ENCODE peak calls at places on chromosomes 12 and 14, in eight cellular contexts. One of them, this sample, is unnamed.
A peak's percentile ranks its signal among the peaks of the same experiment; 100 is the strongest.

GRCh38 chr12:46808317-46808716 is 17.5 kb downstream of the SLC38A4 start:
- DNase-seq in astrocyte: no peak
- DNase-seq in spleen: no peak
- DNase-seq in tibial artery: no peak
- DNase-seq in activated B cell treated with CpG ODN at 0.5 μM for 24 hours: no peak
- DNase-seq in choroid plexus epithelial cell: no peak
- DNase-seq in nephron progenitor cell: no peak
- DNase-seq in endothelial cell: no peak
- DNase-seq in this sample: no peak

GRCh38 chr14:94888108-94888507 is 118.2 kb upstream of the GSC start:
- DNase-seq in astrocyte: no peak
- DNase-seq in spleen: peak; percentile 50
- DNase-seq in tibial artery: no peak
- DNase-seq in activated B cell treated with CpG ODN at 0.5 μM for 24 hours: no peak
- DNase-seq in choroid plexus epithelial cell: no peak
- DNase-seq in nephron progenitor cell: no peak
- DNase-seq in endothelial cell: no peak
- DNase-seq in this sample: no peak

GRCh38 chr12:11183009-11183408 is 3.7 kb downstream of the TAS2R42 start:
- DNase-seq in astrocyte: no peak
- DNase-seq in spleen: no peak
- DNase-seq in tibial artery: no peak
- DNase-seq in activated B cell treated with CpG ODN at 0.5 μM for 24 hours: no peak
- DNase-seq in choroid plexus epithelial cell: no peak
- DNase-seq in nephron progenitor cell: no peak
- DNase-seq in endothelial cell: no peak
- DNase-seq in this sample: no peak

GRCh38 chr12:106433055-106433454 is 75.5 kb downstream of the POLR3B start:
- DNase-seq in astrocyte: no peak
- DNase-seq in spleen: no peak
- DNase-seq in tibial artery: no peak
- DNase-seq in activated B cell treated with CpG ODN at 0.5 μM for 24 hours: no peak
- DNase-seq in choroid plexus epithelial cell: no peak
- DNase-seq in nephron progenitor cell: no peak
- DNase-seq in endothelial cell: no peak
- DNase-seq in this sample: no peak

GRCh38 chr12:93524386-93525133 is 47.9 kb upstream of the SOCS2 start:
- DNase-seq in astrocyte: no peak
- DNase-seq in spleen: no peak
- DNase-seq in tibial artery: no peak
- DNase-seq in activated B cell treated with CpG ODN at 0.5 μM for 24 hours: no peak
- DNase-seq in choroid plexus epithelial cell: no peak
- DNase-seq in nephron progenitor cell: no peak
- DNase-seq in endothelial cell: no peak
- DNase-seq in this sample: no peak

GRCh38 chr12:90129369-90130030 is 420.9 kb upstream of the ATP2B1 start:
- DNase-seq in astrocyte: no peak
- DNase-seq in spleen: no peak
- DNase-seq in tibial artery: no peak
- DNase-seq in activated B cell treated with CpG ODN at 0.5 μM for 24 hours: no peak
- DNase-seq in choroid plexus epithelial cell: no peak
- DNase-seq in nephron progenitor cell: no peak
- DNase-seq in endothelial cell: no peak
- DNase-seq in this sample: no peak

GRCh38 chr12:66405395-66405794 is 103.1 kb downstream of the HELB start:
- DNase-seq in astrocyte: peak; percentile 52
- DNase-seq in spleen: no peak
- DNase-seq in tibial artery: no peak
- DNase-seq in activated B cell treated with CpG ODN at 0.5 μM for 24 hours: no peak
- DNase-seq in choroid plexus epithelial cell: peak; percentile 44
- DNase-seq in nephron progenitor cell: no peak
- DNase-seq in endothelial cell: no peak
- DNase-seq in this sample: no peak

GRCh38 chr14:100419856-100420255 is 96.7 kb downstream of the SLC25A47 start:
- DNase-seq in astrocyte: no peak
- DNase-seq in spleen: peak; percentile 27
- DNase-seq in tibial artery: no peak
- DNase-seq in activated B cell treated with CpG ODN at 0.5 μM for 24 hours: no peak
- DNase-seq in choroid plexus epithelial cell: no peak
- DNase-seq in nephron progenitor cell: peak; percentile 31
- DNase-seq in endothelial cell: peak; percentile 21
- DNase-seq in this sample: no peak

GRCh38 chr14:78005325-78005724 is 164.8 kb upstream of the NRXN3 start:
- DNase-seq in astrocyte: peak; percentile 93
- DNase-seq in spleen: no peak
- DNase-seq in tibial artery: no peak
- DNase-seq in activated B cell treated with CpG ODN at 0.5 μM for 24 hours: no peak
- DNase-seq in choroid plexus epithelial cell: peak; percentile 70
- DNase-seq in nephron progenitor cell: no peak
- DNase-seq in endothelial cell: no peak
- DNase-seq in this sample: peak; percentile 47

GRCh38 chr14:34174973-34175372 is 224.1 kb upstream of the EGLN3 start:
- DNase-seq in astrocyte: no peak
- DNase-seq in spleen: no peak
- DNase-seq in tibial artery: no peak
- DNase-seq in activated B cell treated with CpG ODN at 0.5 μM for 24 hours: no peak
- DNase-seq in choroid plexus epithelial cell: no peak
- DNase-seq in nephron progenitor cell: no peak
- DNase-seq in endothelial cell: no peak
- DNase-seq in this sample: no peak

GRCh38 chr12:64469455-64470142 is 17.7 kb downstream of the TBK1 start:
- DNase-seq in astrocyte: no peak
- DNase-seq in spleen: no peak
- DNase-seq in tibial artery: no peak
- DNase-seq in activated B cell treated with CpG ODN at 0.5 μM for 24 hours: no peak
- DNase-seq in choroid plexus epithelial cell: no peak
- DNase-seq in nephron progenitor cell: no peak
- DNase-seq in endothelial cell: no peak
- DNase-seq in this sample: no peak

GRCh38 chr12:92696240-92696639 is 6.5 kb upstream of the PLEKHG7 start:
- DNase-seq in astrocyte: peak; percentile 16
- DNase-seq in spleen: no peak
- DNase-seq in tibial artery: peak; percentile 40
- DNase-seq in activated B cell treated with CpG ODN at 0.5 μM for 24 hours: no peak
- DNase-seq in choroid plexus epithelial cell: peak; percentile 66
- DNase-seq in nephron progenitor cell: no peak
- DNase-seq in endothelial cell: no peak
- DNase-seq in this sample: no peak

GRCh38 chr12:1665366-1665765 is 25.5 kb upstream of the ADIPOR2 start:
- DNase-seq in astrocyte: no peak
- DNase-seq in spleen: no peak
- DNase-seq in tibial artery: no peak
- DNase-seq in activated B cell treated with CpG ODN at 0.5 μM for 24 hours: no peak
- DNase-seq in choroid plexus epithelial cell: no peak
- DNase-seq in nephron progenitor cell: no peak
- DNase-seq in endothelial cell: no peak
- DNase-seq in this sample: no peak

GRCh38 chr12:1661553-1662335 is 29.1 kb upstream of the ADIPOR2 start:
- DNase-seq in astrocyte: peak; percentile 58
- DNase-seq in spleen: peak; percentile 96
- DNase-seq in tibial artery: peak; percentile 92
- DNase-seq in activated B cell treated with CpG ODN at 0.5 μM for 24 hours: peak; percentile 75
- DNase-seq in choroid plexus epithelial cell: peak; percentile 75
- DNase-seq in nephron progenitor cell: peak; percentile 84
- DNase-seq in endothelial cell: peak; percentile 78
- DNase-seq in this sample: peak; percentile 90

GRCh38 chr12:1660304-1661187 is 30.3 kb upstream of the ADIPOR2 start:
- DNase-seq in astrocyte: no peak
- DNase-seq in spleen: no peak
- DNase-seq in tibial artery: peak; percentile 67
- DNase-seq in activated B cell treated with CpG ODN at 0.5 μM for 24 hours: no peak
- DNase-seq in choroid plexus epithelial cell: peak; percentile 25
- DNase-seq in nephron progenitor cell: no peak
- DNase-seq in endothelial cell: no peak
- DNase-seq in this sample: no peak

GRCh38 chr12:1663440-1664132 is 27.3 kb upstream of the ADIPOR2 start:
- DNase-seq in astrocyte: no peak
- DNase-seq in spleen: no peak
- DNase-seq in tibial artery: no peak
- DNase-seq in activated B cell treated with CpG ODN at 0.5 μM for 24 hours: no peak
- DNase-seq in choroid plexus epithelial cell: no peak
- DNase-seq in nephron progenitor cell: no peak
- DNase-seq in endothelial cell: no peak
- DNase-seq in this sample: no peak

DNA sequence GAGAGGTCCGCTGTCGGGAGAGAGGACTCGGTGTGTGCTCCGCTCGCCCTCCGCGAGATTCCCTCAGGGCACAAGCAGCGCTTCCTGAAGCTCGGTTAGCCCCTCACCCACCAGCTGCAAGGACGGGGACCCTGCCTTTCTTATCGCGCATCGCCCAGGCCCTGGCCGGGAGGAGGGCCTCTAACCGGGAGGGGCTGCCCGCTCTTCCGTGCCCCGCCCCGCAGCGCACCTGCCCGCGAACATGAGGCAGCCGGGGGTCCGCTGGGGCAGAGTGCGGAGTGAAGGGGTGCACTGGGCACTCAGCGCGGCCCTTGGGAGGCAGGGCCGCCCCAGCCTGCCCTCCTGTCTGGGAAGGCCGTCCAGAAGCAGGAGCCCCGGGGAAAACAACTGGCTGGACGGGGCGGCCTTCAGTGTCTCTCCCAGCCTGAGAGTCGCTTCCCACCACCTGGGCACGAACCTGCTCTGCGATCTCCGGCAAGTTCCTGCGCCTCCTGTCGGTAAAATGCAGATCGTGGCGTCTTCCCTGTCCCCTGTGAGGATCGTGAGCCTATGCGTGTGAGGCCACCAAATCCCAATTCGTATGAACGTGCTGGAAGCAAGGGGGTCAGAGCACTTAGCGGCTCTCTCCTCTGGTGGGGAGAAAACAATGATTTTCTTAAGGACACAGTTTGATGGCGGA is 28.0 kb upstream of the ADIPOR2 start:
- DNase-seq in astrocyte: no peak
- DNase-seq in spleen: peak; percentile 82
- DNase-seq in tibial artery: no peak
- DNase-seq in activated B cell treated with CpG ODN at 0.5 μM for 24 hours: no peak
- DNase-seq in choroid plexus epithelial cell: peak; percentile 34
- DNase-seq in nephron progenitor cell: peak; percentile 66
- DNase-seq in endothelial cell: peak; percentile 58
- DNase-seq in this sample: peak; percentile 56
- TF ChIP-seq CTCF in astrocyte: peak; percentile 25
- TF ChIP-seq CTCF in spleen: no peak
- TF ChIP-seq CTCF in tibial artery: no peak
- TF ChIP-seq CTCF in activated B cell treated with CpG ODN at 0.5 μM for 24 hours: no peak
- TF ChIP-seq CTCF in choroid plexus epithelial cell: peak; percentile 56
- TF ChIP-seq CTCF in nephron progenitor cell: peak; percentile 41
- TF ChIP-seq CTCF in endothelial cell: peak; percentile 35
- TF ChIP-seq CTCF in this sample: peak; percentile 57

GRCh38 chr12:111334393-111334915 is 34.4 kb downstream of the PHETA1 start:
- DNase-seq in astrocyte: no peak
- DNase-seq in spleen: no peak
- DNase-seq in tibial artery: no peak
- DNase-seq in activated B cell treated with CpG ODN at 0.5 μM for 24 hours: no peak
- DNase-seq in choroid plexus epithelial cell: no peak
- DNase-seq in nephron progenitor cell: no peak
- DNase-seq in endothelial cell: no peak
- DNase-seq in this sample: no peak

GRCh38 chr12:111327474-111327873 is 41.4 kb downstream of the PHETA1 start:
- DNase-seq in astrocyte: no peak
- DNase-seq in spleen: no peak
- DNase-seq in tibial artery: no peak
- DNase-seq in activated B cell treated with CpG ODN at 0.5 μM for 24 hours: no peak
- DNase-seq in choroid plexus epithelial cell: no peak
- DNase-seq in nephron progenitor cell: no peak
- DNase-seq in endothelial cell: no peak
- DNase-seq in this sample: no peak

GRCh38 chr12:111328138-111328537 is 40.8 kb downstream of the PHETA1 start:
- DNase-seq in astrocyte: no peak
- DNase-seq in spleen: no peak
- DNase-seq in tibial artery: no peak
- DNase-seq in activated B cell treated with CpG ODN at 0.5 μM for 24 hours: no peak
- DNase-seq in choroid plexus epithelial cell: no peak
- DNase-seq in nephron progenitor cell: no peak
- DNase-seq in endothelial cell: no peak
- DNase-seq in this sample: no peak

GRCh38 chr12:111335811-111336210 is 33.1 kb downstream of the PHETA1 start:
- DNase-seq in astrocyte: no peak
- DNase-seq in spleen: no peak
- DNase-seq in tibial artery: no peak
- DNase-seq in activated B cell treated with CpG ODN at 0.5 μM for 24 hours: no peak
- DNase-seq in choroid plexus epithelial cell: no peak
- DNase-seq in nephron progenitor cell: no peak
- DNase-seq in endothelial cell: no peak
- DNase-seq in this sample: no peak

GRCh38 chr12:111330800-111331752 is 37.8 kb downstream of the PHETA1 start:
- DNase-seq in astrocyte: peak; percentile 29
- DNase-seq in spleen: no peak
- DNase-seq in tibial artery: no peak
- DNase-seq in activated B cell treated with CpG ODN at 0.5 μM for 24 hours: no peak
- DNase-seq in choroid plexus epithelial cell: peak; percentile 76
- DNase-seq in nephron progenitor cell: no peak
- DNase-seq in endothelial cell: no peak
- DNase-seq in this sample: peak; percentile 62
- TF ChIP-seq CTCF in astrocyte: peak; percentile 49
- TF ChIP-seq CTCF in spleen: peak; percentile 41
- TF ChIP-seq CTCF in tibial artery: peak; percentile 29
- TF ChIP-seq CTCF in activated B cell treated with CpG ODN at 0.5 μM for 24 hours: no peak
- TF ChIP-seq CTCF in choroid plexus epithelial cell: peak; percentile 64
- TF ChIP-seq CTCF in nephron progenitor cell: peak; percentile 46
- TF ChIP-seq CTCF in endothelial cell: peak; percentile 53
- TF ChIP-seq CTCF in this sample: no peak

GRCh38 chr12:76346798-76347420 is 1.3 kb downstream of the BBS10 start:
- DNase-seq in astrocyte: peak; percentile 59
- DNase-seq in spleen: no peak
- DNase-seq in tibial artery: peak; percentile 29
- DNase-seq in activated B cell treated with CpG ODN at 0.5 μM for 24 hours: no peak
- DNase-seq in choroid plexus epithelial cell: peak; percentile 85
- DNase-seq in nephron progenitor cell: no peak
- DNase-seq in endothelial cell: no peak
- DNase-seq in this sample: peak; percentile 41
- TF ChIP-seq CTCF in astrocyte: peak; percentile 56
- TF ChIP-seq CTCF in spleen: no peak
- TF ChIP-seq CTCF in tibial artery: no peak
- TF ChIP-seq CTCF in activated B cell treated with CpG ODN at 0.5 μM for 24 hours: no peak
- TF ChIP-seq CTCF in choroid plexus epithelial cell: peak; percentile 70
- TF ChIP-seq CTCF in nephron progenitor cell: no peak
- TF ChIP-seq CTCF in endothelial cell: no peak
- TF ChIP-seq CTCF in this sample: peak; percentile 46

DNA sequence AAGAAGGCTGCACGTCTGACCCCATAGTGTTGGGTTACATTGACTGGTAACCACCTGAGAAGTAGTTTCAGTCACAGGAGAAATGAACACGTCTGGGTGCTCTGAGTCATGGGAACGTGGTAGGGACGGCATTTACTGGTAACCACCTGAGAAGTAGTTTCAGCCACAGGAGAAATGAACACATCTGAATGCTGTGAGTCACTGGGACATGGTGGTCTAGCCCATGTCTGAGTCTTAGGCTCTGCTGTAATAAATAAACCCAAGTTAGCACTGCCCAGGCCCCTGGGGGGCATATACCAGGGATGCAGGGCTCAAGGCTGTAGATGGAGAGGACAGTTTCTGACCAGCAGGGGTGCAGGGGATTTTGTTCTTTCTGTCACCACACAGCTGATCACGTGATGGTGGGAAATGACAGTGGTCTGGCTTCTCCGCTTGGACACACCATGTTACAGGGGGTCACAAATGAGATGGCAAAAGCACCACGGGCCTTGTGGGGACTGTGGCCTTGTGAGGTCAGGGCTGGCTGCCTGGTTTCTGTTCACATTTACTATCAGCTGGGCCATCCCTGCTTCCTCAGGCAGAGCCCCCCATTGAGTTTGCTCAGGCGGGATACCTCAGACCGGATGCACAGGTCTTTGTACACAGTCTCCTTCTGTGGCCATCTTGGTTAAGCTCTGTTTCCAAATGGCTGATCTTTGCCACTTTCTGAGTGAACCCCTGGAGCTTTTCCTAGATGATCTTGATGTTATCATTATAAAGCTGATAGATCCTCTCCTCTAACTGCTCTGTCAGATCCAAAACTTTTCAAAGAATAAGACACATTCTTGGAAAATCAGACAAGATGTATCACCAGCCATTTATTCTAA is 9.8 kb upstream of the C12orf42 start:
- DNase-seq in astrocyte: no peak
- DNase-seq in spleen: no peak
- DNase-seq in tibial artery: no peak
- DNase-seq in activated B cell treated with CpG ODN at 0.5 μM for 24 hours: peak; percentile 39
- DNase-seq in choroid plexus epithelial cell: no peak
- DNase-seq in nephron progenitor cell: no peak
- DNase-seq in endothelial cell: no peak
- DNase-seq in this sample: peak; percentile 81
- TF ChIP-seq CTCF in astrocyte: no peak
- TF ChIP-seq CTCF in spleen: no peak
- TF ChIP-seq CTCF in tibial artery: no peak
- TF ChIP-seq CTCF in activated B cell treated with CpG ODN at 0.5 μM for 24 hours: no peak
- TF ChIP-seq CTCF in choroid plexus epithelial cell: no peak
- TF ChIP-seq CTCF in nephron progenitor cell: no peak
- TF ChIP-seq CTCF in endothelial cell: no peak
- TF ChIP-seq CTCF in this sample: no peak

This sample was measured in GM13976.